ENCODE peak calls at places on chromosomes 13 and 19, in four cellular contexts. G, Q, F and I are unnamed samples.

GRCh38 chr13:48852911-48853310 is 122.8 kb upstream of the FNDC3A start:
- DNase-seq in G (no peak), Q (no peak), F (no peak), I (no peak)

GRCh38 chr13:48580185-48580803 is 47.4 kb upstream of the RCBTB2 start:
- DNase-seq in G (no peak), Q (peak), F (peak), I (peak)

GRCh38 chr19:29866011-29866410 is 54.2 kb downstream of the CCNE1 start:
- DNase-seq in G (no peak), Q (no peak), F (no peak), I (no peak)

GRCh38 chr19:5141278-5141925 is 172.5 kb downstream of the KDM4B start:
- DNase-seq in G (no peak), Q (peak), F (no peak), I (no peak)

GRCh38 chr19:51196181-51196580 is 28.7 kb upstream of the CD33 start:
- DNase-seq in G (no peak), Q (no peak), F (no peak), I (no peak)

GRCh38 chr19:9323919-9324583 is at the start of gene ZNF559:
- DNase-seq in G (peak), Q (peak), F (peak), I (peak)

GRCh38 chr13:42524487-42525034 is 49.4 kb upstream of the TNFSF11 start:
- DNase-seq in G (no peak), Q (no peak), F (no peak), I (no peak)

GRCh38 chr13:112056739-112057433 is 10.1 kb upstream of the SOX1 start:
- DNase-seq in G (no peak), Q (no peak), F (no peak), I (no peak)

GRCh38 chr19:6516018-6516658 is 14.0 kb upstream of the TUBB4A start:
- DNase-seq in G (peak), Q (peak), F (peak), I (peak)

GRCh38 chr19:17948474-17948966 is 15.7 kb downstream of the CCDC124 start:
- DNase-seq in G (no peak), Q (no peak), F (no peak), I (no peak)

GRCh38 chr19:13053761-13054604 is 48.7 kb downstream of the LYL1 start:
- DNase-seq in G (no peak), Q (peak), F (no peak), I (no peak)

GRCh38 chr19:45568732-45569131 is 15.9 kb downstream of the OPA3 start:
- DNase-seq in G (no peak), Q (no peak), F (no peak), I (no peak)

GRCh38 chr13:35925669-35926068 is 205.5 kb downstream of the DCLK1 start:
- DNase-seq in G (no peak), Q (no peak), F (no peak), I (no peak)

GRCh38 chr13:28532226-28533048 is 37.5 kb upstream of the FLT1 start:
- DNase-seq in G (no peak), Q (peak), F (no peak), I (no peak)

GRCh38 chr19:38684078-38684861 is 36.8 kb downstream of the ACTN4 start:
- DNase-seq in G (peak), Q (no peak), F (no peak), I (peak)

GRCh38 chr19:35309481-35310279 is 17.7 kb downstream of the MAG start:
- DNase-seq in G (no peak), Q (peak), F (no peak), I (no peak)

GRCh38 chr19:16351133-16351809 is 26.6 kb downstream of the KLF2 start:
- DNase-seq in G (no peak), Q (no peak), F (no peak), I (no peak)

GRCh38 chr13:59133903-59134302 is 1029.8 kb downstream of the DIAPH3 start:
- DNase-seq in G (no peak), Q (no peak), F (no peak), I (no peak)

GRCh38 chr19:5563941-5564612 is 3.7 kb downstream of the TINCR start:
- DNase-seq in G (no peak), Q (no peak), F (no peak), I (no peak)

GRCh38 chr19:8307965-8308866 is at the start of gene CD320:
- DNase-seq in G (peak), Q (peak), F (peak), I (peak)